ENCODE peak calls at places on chromosomes 7 and 10, in four cellular contexts. A is CD8-positive, alpha-beta memory T cell; L is activated CD8-positive, alpha-beta memory T cell treated with anti-CD3 and anti-CD28 coated beads for 48 hours; H is mesendoderm. Z is an unnamed sample.

GRCh38 chr10:7750222-7750621 is 37.6 kb downstream of the KIN start:
- DNase-seq in H (no peak), A (no peak), L (no peak), Z (no peak)

GRCh38 chr7:137609500-137609899 is 237.3 kb downstream of the DGKI start:
- DNase-seq in H (peak; percentile 29), L (no peak), A (no peak), Z (no peak)

GRCh38 chr7:116356333-116356965 is 143.1 kb upstream of the CAV2 start:
- DNase-seq in L (no peak), H (no peak), A (no peak), Z (no peak)

GRCh38 chr7:149625339-149625946 is 127.8 kb upstream of the ZNF746 start:
- DNase-seq in H (peak; percentile 66), A (peak; percentile 48), L (no peak), Z (no peak)

GRCh38 chr10:78301891-78302738 is 268.5 kb downstream of the RPS24 start:
- DNase-seq in L (no peak), H (peak; percentile 57), A (no peak), Z (no peak)

GRCh38 chr10:51400354-51401096 is 298.9 kb downstream of the CSTF2T start:
- DNase-seq in H (no peak), L (no peak), A (no peak), Z (no peak)

GRCh38 chr10:2981361-2981801 is 86.0 kb upstream of the PFKP start:
- DNase-seq in A (no peak), H (peak; percentile 12), L (no peak), Z (no peak)

GRCh38 chr10:33048223-33048622 is 90.2 kb upstream of the ITGB1 start:
- DNase-seq in H (no peak), L (no peak), A (no peak), Z (no peak)

GRCh38 chr10:101080933-101081546 is 19.3 kb downstream of the KAZALD1 start:
- DNase-seq in H (peak; percentile 49), L (no peak), A (no peak), Z (no peak)

GRCh38 chr10:71632896-71633600 is 86.5 kb downstream of the C10orf105 start:
- DNase-seq in H (peak; percentile 68), A (no peak), L (no peak), Z (no peak)

GRCh38 chr7:5417106-5418071 is 6.2 kb downstream of the TNRC18 start:
- DNase-seq in L (no peak), H (peak; percentile 92), A (no peak), Z (no peak)

GRCh38 chr7:45975847-45976484 is 54.9 kb upstream of the IGFBP3 start:
- DNase-seq in A (no peak), L (no peak), H (no peak), Z (no peak)

GRCh38 chr7:150912427-150912826 is 60.1 kb downstream of the AOC1 start:
- DNase-seq in A (no peak), H (no peak), L (no peak), Z (no peak)

GRCh38 chr7:4797858-4798705 is 22.7 kb downstream of the AP5Z1 start:
- DNase-seq in A (peak; percentile 61), L (peak; percentile 36), H (peak; percentile 67), Z (peak; percentile 7)

GRCh38 chr10:15188629-15189028 is 20.1 kb upstream of the NMT2 start:
- DNase-seq in L (no peak), H (no peak), A (no peak), Z (no peak)

GRCh38 chr10:78361031-78361430 is 327.4 kb downstream of the RPS24 start:
- DNase-seq in L (no peak), A (no peak), H (no peak), Z (no peak)

GRCh38 chr7:151491859-151492258 is 27.8 kb downstream of the RHEB start:
- DNase-seq in H (peak; percentile 61), A (no peak), L (no peak), Z (no peak)

GRCh38 chr10:59771162-59771807 is 18.0 kb upstream of the MRLN start:
- DNase-seq in H (no peak), A (no peak), L (no peak), Z (no peak)

GRCh38 chr10:76113952-76114351 is 682.5 kb downstream of the LRMDA start:
- DNase-seq in A (no peak), L (no peak), H (peak; percentile 57), Z (peak; percentile 4)

GRCh38 chr10:63446716-63447440 is 18.9 kb downstream of the JMJD1C start:
- DNase-seq in L (no peak), A (no peak), H (no peak), Z (no peak)

GRCh38 chr10:5089869-5090268 is 4.3 kb upstream of the AKR1C3 start:
- DNase-seq in H (peak; percentile 80), L (no peak), A (no peak), Z (no peak)

GRCh38 chr10:7829289-7829834 is 11.1 kb downstream of the TAF3 start:
- DNase-seq in A (no peak), H (peak; percentile 33), L (no peak), Z (no peak)

GRCh38 chr7:157620616-157621015 is 283.8 kb downstream of the DNAJB6 start:
- DNase-seq in L (no peak), A (no peak), H (no peak), Z (no peak)

GRCh38 chr7:155571581-155572345 is 25.4 kb upstream of the CNPY1 start:
- DNase-seq in A (no peak), L (no peak), H (peak; percentile 16), Z (no peak)